ENCODE peak calls at places on chromosomes 12 and 14, in five cellular contexts. One of them, this sample, is unnamed.

GRCh38 chr12:89345830-89346740 is 6.2 kb downstream of the DUSP6 start:
- DNase-seq in dorsolateral prefrontal cortex: no peak
- DNase-seq in left cardiac atrium: peak; percentile 48
- DNase-seq in nephron progenitor cell: peak; percentile 47
- DNase-seq in foreskin fibroblast: peak; percentile 89
- DNase-seq in this sample: peak; percentile 86

GRCh38 chr12:90015228-90015627 is 306.6 kb upstream of the ATP2B1 start:
- DNase-seq in dorsolateral prefrontal cortex: no peak
- DNase-seq in foreskin fibroblast: peak; percentile 41
- DNase-seq in nephron progenitor cell: no peak
- DNase-seq in left cardiac atrium: no peak
- DNase-seq in this sample: no peak

GRCh38 chr14:95774265-95775160 is 60.6 kb upstream of the TCL1A start:
- DNase-seq in left cardiac atrium: no peak
- DNase-seq in dorsolateral prefrontal cortex: peak; percentile 36
- DNase-seq in foreskin fibroblast: peak; percentile 69
- DNase-seq in nephron progenitor cell: peak; percentile 72
- DNase-seq in this sample: no peak

GRCh38 chr12:11517080-11517479 is 121.7 kb upstream of the PRB2 start:
- DNase-seq in nephron progenitor cell: no peak
- DNase-seq in left cardiac atrium: no peak
- DNase-seq in dorsolateral prefrontal cortex: no peak
- DNase-seq in foreskin fibroblast: no peak
- DNase-seq in this sample: no peak

GRCh38 chr12:127284021-127284420 is 982.9 kb upstream of the TMEM132C start:
- DNase-seq in foreskin fibroblast: peak; percentile 92
- DNase-seq in dorsolateral prefrontal cortex: no peak
- DNase-seq in left cardiac atrium: no peak
- DNase-seq in nephron progenitor cell: no peak
- DNase-seq in this sample: no peak

GRCh38 chr12:111204684-111205305 is 164.1 kb downstream of the PHETA1 start:
- DNase-seq in nephron progenitor cell: peak; percentile 18
- DNase-seq in left cardiac atrium: no peak
- DNase-seq in foreskin fibroblast: no peak
- DNase-seq in dorsolateral prefrontal cortex: no peak
- DNase-seq in this sample: no peak

GRCh38 chr14:80576401-80576800 is 365.1 kb upstream of the DIO2 start:
- DNase-seq in left cardiac atrium: no peak
- DNase-seq in dorsolateral prefrontal cortex: no peak
- DNase-seq in foreskin fibroblast: no peak
- DNase-seq in nephron progenitor cell: no peak
- DNase-seq in this sample: no peak

GRCh38 chr12:20128926-20129325 is 239.4 kb upstream of the PDE3A start:
- DNase-seq in nephron progenitor cell: no peak
- DNase-seq in left cardiac atrium: no peak
- DNase-seq in dorsolateral prefrontal cortex: no peak
- DNase-seq in foreskin fibroblast: no peak
- DNase-seq in this sample: no peak

GRCh38 chr12:131720921-131721320 is 10.0 kb downstream of the SFSWAP start:
- DNase-seq in foreskin fibroblast: peak; percentile 26
- DNase-seq in nephron progenitor cell: no peak
- DNase-seq in dorsolateral prefrontal cortex: no peak
- DNase-seq in left cardiac atrium: no peak
- DNase-seq in this sample: no peak